ENCODE peak calls at places on chromosomes 13 and 19, in ten cellular contexts. One of them, this sample, is unnamed.

GRCh38 chr19:11496391-11497163 is 9.1 kb downstream of the ZNF653 start:
- DNase-seq in stimulated activated CD4-positive, alpha-beta T cell treated with anti-CD3 and anti-CD28 coated beads, Interleukin-1b, Interleukin-23, amount 100 ng/mL, for 24 hours: peak; percentile 55
- DNase-seq in RPMI8226: peak; percentile 78
- DNase-seq in GM13977: peak; percentile 76
- DNase-seq in glutamatergic neuron: peak; percentile 88
- DNase-seq in hypothalamus: peak; percentile 28
- DNase-seq in HCT116: peak; percentile 81
- DNase-seq in AG08395: peak; percentile 82
- DNase-seq in HEK293T: peak; percentile 80
- DNase-seq in choroid plexus epithelial cell: peak; percentile 90
- DNase-seq in this sample: no peak

GRCh38 chr13:81957121-81957520 is 1616.2 kb upstream of the SPRY2 start:
- DNase-seq in stimulated activated CD4-positive, alpha-beta T cell treated with anti-CD3 and anti-CD28 coated beads, Interleukin-1b, Interleukin-23, amount 100 ng/mL, for 24 hours: no peak
- DNase-seq in RPMI8226: no peak
- DNase-seq in GM13977: peak; percentile 2
- DNase-seq in glutamatergic neuron: no peak
- DNase-seq in hypothalamus: no peak
- DNase-seq in HCT116: no peak
- DNase-seq in AG08395: no peak
- DNase-seq in HEK293T: peak; percentile 60
- DNase-seq in choroid plexus epithelial cell: no peak
- DNase-seq in this sample: no peak

GRCh38 chr19:3555653-3556422 is 1.5 kb downstream of the MFSD12 start:
- DNase-seq in stimulated activated CD4-positive, alpha-beta T cell treated with anti-CD3 and anti-CD28 coated beads, Interleukin-1b, Interleukin-23, amount 100 ng/mL, for 24 hours: no peak
- DNase-seq in RPMI8226: no peak
- DNase-seq in GM13977: no peak
- DNase-seq in glutamatergic neuron: no peak
- DNase-seq in hypothalamus: no peak
- DNase-seq in HCT116: no peak
- DNase-seq in AG08395: no peak
- DNase-seq in HEK293T: no peak
- DNase-seq in choroid plexus epithelial cell: no peak
- DNase-seq in this sample: no peak

GRCh38 chr13:25982908-25983307 is 68.9 kb downstream of the SHISA2 start:
- DNase-seq in stimulated activated CD4-positive, alpha-beta T cell treated with anti-CD3 and anti-CD28 coated beads, Interleukin-1b, Interleukin-23, amount 100 ng/mL, for 24 hours: no peak
- DNase-seq in RPMI8226: no peak
- DNase-seq in GM13977: no peak
- DNase-seq in glutamatergic neuron: no peak
- DNase-seq in hypothalamus: no peak
- DNase-seq in HCT116: no peak
- DNase-seq in AG08395: no peak
- DNase-seq in HEK293T: no peak
- DNase-seq in choroid plexus epithelial cell: peak; percentile 42
- DNase-seq in this sample: peak; percentile 17

GRCh38 chr13:24168392-24168750 is 7.9 kb downstream of the SPATA13 start:
- DNase-seq in stimulated activated CD4-positive, alpha-beta T cell treated with anti-CD3 and anti-CD28 coated beads, Interleukin-1b, Interleukin-23, amount 100 ng/mL, for 24 hours: no peak
- DNase-seq in RPMI8226: no peak
- DNase-seq in GM13977: no peak
- DNase-seq in glutamatergic neuron: no peak
- DNase-seq in hypothalamus: no peak
- DNase-seq in HCT116: no peak
- DNase-seq in AG08395: peak; percentile 51
- DNase-seq in HEK293T: no peak
- DNase-seq in choroid plexus epithelial cell: no peak
- DNase-seq in this sample: no peak

GRCh38 chr13:22700488-22700887 is 480.3 kb upstream of the SGCG start:
- DNase-seq in stimulated activated CD4-positive, alpha-beta T cell treated with anti-CD3 and anti-CD28 coated beads, Interleukin-1b, Interleukin-23, amount 100 ng/mL, for 24 hours: no peak
- DNase-seq in RPMI8226: no peak
- DNase-seq in GM13977: no peak
- DNase-seq in glutamatergic neuron: no peak
- DNase-seq in hypothalamus: no peak
- DNase-seq in HCT116: no peak
- DNase-seq in AG08395: no peak
- DNase-seq in HEK293T: no peak
- DNase-seq in choroid plexus epithelial cell: no peak
- DNase-seq in this sample: no peak

GRCh38 chr13:74077847-74078246 is 56.4 kb downstream of the KLF12 start:
- DNase-seq in stimulated activated CD4-positive, alpha-beta T cell treated with anti-CD3 and anti-CD28 coated beads, Interleukin-1b, Interleukin-23, amount 100 ng/mL, for 24 hours: no peak
- DNase-seq in RPMI8226: no peak
- DNase-seq in GM13977: no peak
- DNase-seq in glutamatergic neuron: no peak
- DNase-seq in hypothalamus: no peak
- DNase-seq in HCT116: no peak
- DNase-seq in AG08395: peak; percentile 3
- DNase-seq in HEK293T: peak; percentile 37
- DNase-seq in choroid plexus epithelial cell: peak; percentile 53
- DNase-seq in this sample: no peak

GRCh38 chr13:112144616-112145220 is 77.8 kb downstream of the SOX1 start:
- DNase-seq in stimulated activated CD4-positive, alpha-beta T cell treated with anti-CD3 and anti-CD28 coated beads, Interleukin-1b, Interleukin-23, amount 100 ng/mL, for 24 hours: no peak
- DNase-seq in RPMI8226: no peak
- DNase-seq in GM13977: no peak
- DNase-seq in glutamatergic neuron: no peak
- DNase-seq in hypothalamus: no peak
- DNase-seq in HCT116: no peak
- DNase-seq in AG08395: no peak
- DNase-seq in HEK293T: no peak
- DNase-seq in choroid plexus epithelial cell: no peak
- DNase-seq in this sample: no peak

GRCh38 chr19:35442091-35442490 is 6.0 kb upstream of the FFAR2 start:
- DNase-seq in stimulated activated CD4-positive, alpha-beta T cell treated with anti-CD3 and anti-CD28 coated beads, Interleukin-1b, Interleukin-23, amount 100 ng/mL, for 24 hours: no peak
- DNase-seq in RPMI8226: peak; percentile 57
- DNase-seq in GM13977: no peak
- DNase-seq in glutamatergic neuron: no peak
- DNase-seq in hypothalamus: no peak
- DNase-seq in HCT116: no peak
- DNase-seq in AG08395: no peak
- DNase-seq in HEK293T: no peak
- DNase-seq in choroid plexus epithelial cell: no peak
- DNase-seq in this sample: no peak

GRCh38 chr19:1252221-1252817 is 3.9 kb downstream of the MIDN start:
- DNase-seq in stimulated activated CD4-positive, alpha-beta T cell treated with anti-CD3 and anti-CD28 coated beads, Interleukin-1b, Interleukin-23, amount 100 ng/mL, for 24 hours: peak; percentile 67
- DNase-seq in RPMI8226: no peak
- DNase-seq in GM13977: peak; percentile 70
- DNase-seq in glutamatergic neuron: no peak
- DNase-seq in hypothalamus: peak; percentile 82
- DNase-seq in HCT116: no peak
- DNase-seq in AG08395: peak; percentile 72
- DNase-seq in HEK293T: no peak
- DNase-seq in choroid plexus epithelial cell: peak; percentile 90
- DNase-seq in this sample: peak; percentile 67

GRCh38 chr13:20814224-20814910 is 40.6 kb upstream of the EEF1AKMT1 start:
- DNase-seq in stimulated activated CD4-positive, alpha-beta T cell treated with anti-CD3 and anti-CD28 coated beads, Interleukin-1b, Interleukin-23, amount 100 ng/mL, for 24 hours: no peak
- DNase-seq in RPMI8226: no peak
- DNase-seq in GM13977: no peak
- DNase-seq in glutamatergic neuron: no peak
- DNase-seq in hypothalamus: no peak
- DNase-seq in HCT116: no peak
- DNase-seq in AG08395: peak; percentile 91
- DNase-seq in HEK293T: peak; percentile 25
- DNase-seq in choroid plexus epithelial cell: peak; percentile 97
- DNase-seq in this sample: peak; percentile 49

GRCh38 chr19:3364501-3364858 is 1.9 kb upstream of the NFIC start:
- DNase-seq in stimulated activated CD4-positive, alpha-beta T cell treated with anti-CD3 and anti-CD28 coated beads, Interleukin-1b, Interleukin-23, amount 100 ng/mL, for 24 hours: no peak
- DNase-seq in RPMI8226: no peak
- DNase-seq in GM13977: no peak
- DNase-seq in glutamatergic neuron: no peak
- DNase-seq in hypothalamus: no peak
- DNase-seq in HCT116: no peak
- DNase-seq in AG08395: no peak
- DNase-seq in HEK293T: no peak
- DNase-seq in choroid plexus epithelial cell: no peak
- DNase-seq in this sample: no peak

GRCh38 chr13:39037880-39038568 is at the start of the genes NHLRC3 and PROSER1:
- DNase-seq in stimulated activated CD4-positive, alpha-beta T cell treated with anti-CD3 and anti-CD28 coated beads, Interleukin-1b, Interleukin-23, amount 100 ng/mL, for 24 hours: peak; percentile 73
- DNase-seq in RPMI8226: peak; percentile 88
- DNase-seq in GM13977: peak; percentile 78
- DNase-seq in glutamatergic neuron: peak; percentile 87
- DNase-seq in hypothalamus: peak; percentile 97
- DNase-seq in HCT116: peak; percentile 88
- DNase-seq in AG08395: peak; percentile 76
- DNase-seq in HEK293T: peak; percentile 60
- DNase-seq in choroid plexus epithelial cell: peak; percentile 96
- DNase-seq in this sample: peak; percentile 85

GRCh38 chr13:27182844-27183497 is 11.4 kb upstream of the USP12 start:
- DNase-seq in stimulated activated CD4-positive, alpha-beta T cell treated with anti-CD3 and anti-CD28 coated beads, Interleukin-1b, Interleukin-23, amount 100 ng/mL, for 24 hours: no peak
- DNase-seq in RPMI8226: no peak
- DNase-seq in GM13977: no peak
- DNase-seq in glutamatergic neuron: no peak
- DNase-seq in hypothalamus: no peak
- DNase-seq in HCT116: peak; percentile 78
- DNase-seq in AG08395: peak; percentile 90
- DNase-seq in HEK293T: no peak
- DNase-seq in choroid plexus epithelial cell: peak; percentile 56
- DNase-seq in this sample: no peak

GRCh38 chr13:25130944-25131343 is 35.0 kb downstream of the PABPC3 start:
- DNase-seq in stimulated activated CD4-positive, alpha-beta T cell treated with anti-CD3 and anti-CD28 coated beads, Interleukin-1b, Interleukin-23, amount 100 ng/mL, for 24 hours: no peak
- DNase-seq in RPMI8226: no peak
- DNase-seq in GM13977: no peak
- DNase-seq in glutamatergic neuron: no peak
- DNase-seq in hypothalamus: no peak
- DNase-seq in HCT116: no peak
- DNase-seq in AG08395: no peak
- DNase-seq in HEK293T: no peak
- DNase-seq in choroid plexus epithelial cell: no peak
- DNase-seq in this sample: no peak

GRCh38 chr13:25840261-25840660 is 211.6 kb downstream of the SHISA2 start:
- DNase-seq in stimulated activated CD4-positive, alpha-beta T cell treated with anti-CD3 and anti-CD28 coated beads, Interleukin-1b, Interleukin-23, amount 100 ng/mL, for 24 hours: no peak
- DNase-seq in RPMI8226: no peak
- DNase-seq in GM13977: no peak
- DNase-seq in glutamatergic neuron: no peak
- DNase-seq in hypothalamus: no peak
- DNase-seq in HCT116: no peak
- DNase-seq in AG08395: no peak
- DNase-seq in HEK293T: no peak
- DNase-seq in choroid plexus epithelial cell: no peak
- DNase-seq in this sample: no peak

GRCh38 chr19:41353466-41354342 is at the start of gene TGFB1:
- DNase-seq in stimulated activated CD4-positive, alpha-beta T cell treated with anti-CD3 and anti-CD28 coated beads, Interleukin-1b, Interleukin-23, amount 100 ng/mL, for 24 hours: peak; percentile 89
- DNase-seq in RPMI8226: peak; percentile 86
- DNase-seq in GM13977: peak; percentile 98
- DNase-seq in glutamatergic neuron: peak; percentile 88
- DNase-seq in hypothalamus: peak; percentile 65
- DNase-seq in HCT116: peak; percentile 63
- DNase-seq in AG08395: peak; percentile 99
- DNase-seq in HEK293T: peak; percentile 83
- DNase-seq in choroid plexus epithelial cell: peak; percentile 85
- DNase-seq in this sample: peak; percentile 46

GRCh38 chr19:9061879-9062278 is 25.0 kb upstream of the OR1M1 start:
- DNase-seq in stimulated activated CD4-positive, alpha-beta T cell treated with anti-CD3 and anti-CD28 coated beads, Interleukin-1b, Interleukin-23, amount 100 ng/mL, for 24 hours: no peak
- DNase-seq in RPMI8226: no peak
- DNase-seq in GM13977: no peak
- DNase-seq in glutamatergic neuron: no peak
- DNase-seq in hypothalamus: no peak
- DNase-seq in HCT116: no peak
- DNase-seq in AG08395: no peak
- DNase-seq in HEK293T: no peak
- DNase-seq in choroid plexus epithelial cell: no peak
- DNase-seq in this sample: no peak

GRCh38 chr13:73602295-73602694 is 531.9 kb downstream of the KLF12 start:
- DNase-seq in stimulated activated CD4-positive, alpha-beta T cell treated with anti-CD3 and anti-CD28 coated beads, Interleukin-1b, Interleukin-23, amount 100 ng/mL, for 24 hours: no peak
- DNase-seq in RPMI8226: no peak
- DNase-seq in GM13977: no peak
- DNase-seq in glutamatergic neuron: no peak
- DNase-seq in hypothalamus: no peak
- DNase-seq in HCT116: peak; percentile 2
- DNase-seq in AG08395: no peak
- DNase-seq in HEK293T: no peak
- DNase-seq in choroid plexus epithelial cell: peak; percentile 17
- DNase-seq in this sample: no peak

GRCh38 chr19:3661284-3662238 is 35.0 kb upstream of the CACTIN start:
- DNase-seq in stimulated activated CD4-positive, alpha-beta T cell treated with anti-CD3 and anti-CD28 coated beads, Interleukin-1b, Interleukin-23, amount 100 ng/mL, for 24 hours: no peak
- DNase-seq in RPMI8226: no peak
- DNase-seq in GM13977: no peak
- DNase-seq in glutamatergic neuron: no peak
- DNase-seq in hypothalamus: no peak
- DNase-seq in HCT116: no peak
- DNase-seq in AG08395: no peak
- DNase-seq in HEK293T: no peak
- DNase-seq in choroid plexus epithelial cell: no peak
- DNase-seq in this sample: no peak